ENCODE peak calls at places on chromosome 2, in seven cellular contexts. D is NCI-H1105 treated with DMSO at 0.1 percent for 48 hours; Z is AG08395; B is GM12864; V is GM13976; H is pancreas; T is effector memory CD8-positive, alpha-beta T cell. W is an unnamed sample.

GRCh38 chr2:44510246-44510645 is 148.5 kb downstream of the CAMKMT start:
- DNase-seq in D (no peak), Z (no peak), B (no peak), V (no peak), H (no peak), T (no peak), W (no peak)

GRCh38 chr2:172972005-172972619 is 103.5 kb upstream of the MAP3K20 start:
- DNase-seq in D (peak; percentile 3), Z (peak; percentile 75), B (no peak), V (peak; percentile 58), H (no peak), T (no peak), W (peak; percentile 61)

GRCh38 chr2:217899231-217900009 is 103.4 kb downstream of the TNS1 start:
- DNase-seq in D (no peak), Z (peak; percentile 97), B (no peak), V (peak; percentile 80), H (no peak), T (no peak), W (peak; percentile 67)

GRCh38 chr2:182836451-182836850 is 30.0 kb downstream of the FRZB start:
- DNase-seq in D (no peak), Z (no peak), B (no peak), V (no peak), H (no peak), T (no peak), W (no peak)

GRCh38 chr2:189217546-189217945 is 38.0 kb upstream of the COL5A2 start:
- DNase-seq in D (no peak), Z (no peak), B (no peak), V (no peak), H (no peak), T (no peak), W (no peak)

GRCh38 chr2:61926921-61927477 is 21.5 kb downstream of the COMMD1 start:
- DNase-seq in D (no peak), Z (no peak), B (no peak), V (no peak), H (no peak), T (no peak), W (no peak)

GRCh38 chr2:148982282-148982681 is 56.2 kb upstream of the LYPD6B start:
- DNase-seq in D (no peak), Z (no peak), B (no peak), V (no peak), H (no peak), T (no peak), W (no peak)

GRCh38 chr2:162073776-162074578 is at the start of gene DPP4:
- DNase-seq in D (no peak), Z (peak; percentile 55), B (no peak), V (peak; percentile 81), H (peak; percentile 87), T (peak; percentile 35), W (peak; percentile 79)

GRCh38 chr2:240508832-240509545 is 48.8 kb downstream of the ANKMY1 start:
- DNase-seq in D (no peak), Z (no peak), B (no peak), V (no peak), H (no peak), T (no peak), W (no peak)

GRCh38 chr2:72144746-72145657 is 2.7 kb downstream of the CYP26B1 start:
- DNase-seq in D (peak; percentile 72), Z (no peak), B (no peak), V (peak; percentile 45), H (peak; percentile 73), T (peak; percentile 1), W (peak; percentile 52)

GRCh38 chr2:119234021-119235019 is 10.7 kb downstream of the STEAP3 start:
- DNase-seq in D (peak; percentile 17), Z (no peak), B (no peak), V (no peak), H (peak; percentile 29), T (no peak), W (no peak)

GRCh38 chr2:226426292-226426736 is 373.3 kb downstream of the IRS1 start:
- DNase-seq in D (no peak), Z (peak; percentile 51), B (no peak), V (no peak), H (no peak), T (no peak), W (no peak)

GRCh38 chr2:42796427-42797248 is 4.3 kb upstream of the HAAO start:
- DNase-seq in D (no peak), Z (no peak), B (peak; percentile 76), V (peak; percentile 65), H (no peak), T (no peak), W (no peak)

GRCh38 chr2:235744161-235744560 is 250.3 kb downstream of the AGAP1 start:
- DNase-seq in D (no peak), Z (no peak), B (no peak), V (no peak), H (no peak), T (no peak), W (no peak)

GRCh38 chr2:71832844-71833243 is 314.8 kb downstream of the CYP26B1 start:
- DNase-seq in D (no peak), Z (no peak), B (no peak), V (no peak), H (no peak), T (no peak), W (no peak)

GRCh38 chr2:254231-254630 is 9.6 kb downstream of the SH3YL1 start:
- DNase-seq in D (no peak), Z (no peak), B (no peak), V (no peak), H (no peak), T (no peak), W (no peak)

GRCh38 chr2:10173258-10174005 is 50.9 kb downstream of the RRM2 start:
- DNase-seq in D (no peak), Z (no peak), B (no peak), V (no peak), H (peak; percentile 44), T (no peak), W (no peak)

GRCh38 chr2:151946856-151947523 is 118.8 kb upstream of the ARL5A start:
- DNase-seq in D (no peak), Z (peak; percentile 9), B (peak; percentile 8), V (peak; percentile 42), H (no peak), T (no peak), W (peak; percentile 36)

GRCh38 chr2:230441188-230441897 is 25.3 kb downstream of the SP100 start:
- DNase-seq in D (no peak), Z (peak; percentile 21), B (no peak), V (no peak), H (no peak), T (peak; percentile 35), W (peak; percentile 18)

GRCh38 chr2:29201979-29202378 is 86.8 kb downstream of the CLIP4 start:
- DNase-seq in D (no peak), Z (no peak), B (no peak), V (no peak), H (no peak), T (no peak), W (no peak)

GRCh38 chr2:237687666-237688065 is 60.3 kb downstream of the LRRFIP1 start:
- DNase-seq in D (no peak), Z (peak; percentile 94), B (peak; percentile 68), V (peak; percentile 82), H (no peak), T (peak; percentile 86), W (peak; percentile 64)

GRCh38 chr2:196592912-196593881 is 46.3 kb upstream of the CCDC150 start:
- DNase-seq in D (peak; percentile 58), Z (peak; percentile 55), B (no peak), V (peak; percentile 85), H (peak; percentile 72), T (no peak), W (peak; percentile 47)

GRCh38 chr2:142794850-142795249 is 82.6 kb upstream of the KYNU start:
- DNase-seq in D (no peak), Z (no peak), B (no peak), V (no peak), H (no peak), T (no peak), W (no peak)

GRCh38 chr2:238910751-238911351 is 63.0 kb downstream of the TWIST2 start:
- DNase-seq in D (peak; percentile 89), Z (no peak), B (no peak), V (no peak), H (no peak), T (no peak), W (no peak)

GRCh38 chr2:26904839-26905238 is 56.9 kb downstream of the DPYSL5 start:
- DNase-seq in D (no peak), Z (no peak), B (no peak), V (no peak), H (no peak), T (no peak), W (no peak)

GRCh38 chr2:135590594-135591290 is 59.5 kb downstream of the R3HDM1 start:
- DNase-seq in D (no peak), Z (no peak), B (no peak), V (no peak), H (no peak), T (no peak), W (no peak)

GRCh38 chr2:98504386-98505109 is 59.9 kb downstream of the INPP4A start:
- DNase-seq in D (no peak), Z (peak; percentile 51), B (no peak), V (no peak), H (no peak), T (no peak), W (no peak)

GRCh38 chr2:221818569-221818968 is 246.5 kb upstream of the EPHA4 start:
- DNase-seq in D (peak; percentile 54), Z (no peak), B (no peak), V (no peak), H (no peak), T (no peak), W (no peak)

GRCh38 chr2:10389596-10389995 is 58.5 kb downstream of the ODC1 start:
- DNase-seq in D (no peak), Z (peak; percentile 71), B (no peak), V (no peak), H (peak; percentile 5), T (no peak), W (no peak)

GRCh38 chr2:31147645-31148044 is 9.4 kb upstream of the GALNT14 start:
- DNase-seq in D (no peak), Z (no peak), B (no peak), V (no peak), H (no peak), T (no peak), W (no peak)

GRCh38 chr2:17300141-17300540 is 218.1 kb downstream of the RAD51AP2 start:
- DNase-seq in D (no peak), Z (peak; percentile 17), B (no peak), V (no peak), H (no peak), T (no peak), W (no peak)

GRCh38 chr2:9110893-9111569 is 95.6 kb upstream of the ASAP2 start:
- DNase-seq in D (no peak), Z (no peak), B (no peak), V (no peak), H (no peak), T (no peak), W (no peak)

GRCh38 chr2:89842180-89842908 is 1150.9 kb downstream of the RPIA start:
- DNase-seq in D (no peak), Z (no peak), B (no peak), V (peak; percentile 0), H (no peak), T (no peak), W (no peak)

W was measured in mucosa of descending colon.